ENCODE peak calls at places on chromosomes 6 and 20, in seven cellular contexts. K, C, Z, M, J, X and H are unnamed samples.

GRCh38 chr6:105644073-105644489 is 241.2 kb upstream of the PREP start:
- DNase-seq in K (no peak), C (no peak), Z (no peak), M (no peak), J (no peak), X (no peak), H (no peak)

GRCh38 chr20:37880726-37881591 is 22.0 kb upstream of the VSTM2L start:
- DNase-seq in K (no peak), C (no peak), Z (no peak), M (no peak), J (no peak), X (no peak), H (no peak)

GRCh38 chr6:17156112-17156921 is 54.5 kb downstream of the STMND1 start:
- DNase-seq in K (peak; percentile 80), C (peak; percentile 74), Z (peak; percentile 77), M (peak; percentile 47), J (peak; percentile 20), X (no peak), H (peak; percentile 43)

GRCh38 chr6:32151885-32152311 is at the start of gene PRRT1:
- DNase-seq in K (no peak), C (no peak), Z (no peak), M (no peak), J (no peak), X (no peak), H (no peak)

GRCh38 chr6:110944681-110945151 is 13.8 kb upstream of the GTF3C6 start:
- DNase-seq in K (peak; percentile 86), C (no peak), Z (peak; percentile 40), M (no peak), J (peak; percentile 94), X (no peak), H (no peak)

GRCh38 chr20:23115823-23116222 is 29.7 kb upstream of the CD93 start:
- DNase-seq in K (no peak), C (no peak), Z (no peak), M (peak; percentile 41), J (peak; percentile 33), X (no peak), H (no peak)

GRCh38 chr20:1426231-1426849 is 33.5 kb upstream of the FKBP1A start:
- DNase-seq in K (no peak), C (no peak), Z (no peak), M (no peak), J (no peak), X (no peak), H (no peak)

GRCh38 chr6:15538766-15539165 is 124.1 kb downstream of the DTNBP1 start:
- DNase-seq in K (no peak), C (no peak), Z (no peak), M (no peak), J (no peak), X (no peak), H (no peak)

GRCh38 chr6:33995046-33995872 is 150.6 kb downstream of the GRM4 start:
- DNase-seq in K (no peak), C (no peak), Z (no peak), M (no peak), J (no peak), X (no peak), H (no peak)
- TF ChIP-seq CTCF in K (no peak), C (no peak), Z (no peak), M (no peak), J (no peak), X (no peak), H (no peak)

DNA sequence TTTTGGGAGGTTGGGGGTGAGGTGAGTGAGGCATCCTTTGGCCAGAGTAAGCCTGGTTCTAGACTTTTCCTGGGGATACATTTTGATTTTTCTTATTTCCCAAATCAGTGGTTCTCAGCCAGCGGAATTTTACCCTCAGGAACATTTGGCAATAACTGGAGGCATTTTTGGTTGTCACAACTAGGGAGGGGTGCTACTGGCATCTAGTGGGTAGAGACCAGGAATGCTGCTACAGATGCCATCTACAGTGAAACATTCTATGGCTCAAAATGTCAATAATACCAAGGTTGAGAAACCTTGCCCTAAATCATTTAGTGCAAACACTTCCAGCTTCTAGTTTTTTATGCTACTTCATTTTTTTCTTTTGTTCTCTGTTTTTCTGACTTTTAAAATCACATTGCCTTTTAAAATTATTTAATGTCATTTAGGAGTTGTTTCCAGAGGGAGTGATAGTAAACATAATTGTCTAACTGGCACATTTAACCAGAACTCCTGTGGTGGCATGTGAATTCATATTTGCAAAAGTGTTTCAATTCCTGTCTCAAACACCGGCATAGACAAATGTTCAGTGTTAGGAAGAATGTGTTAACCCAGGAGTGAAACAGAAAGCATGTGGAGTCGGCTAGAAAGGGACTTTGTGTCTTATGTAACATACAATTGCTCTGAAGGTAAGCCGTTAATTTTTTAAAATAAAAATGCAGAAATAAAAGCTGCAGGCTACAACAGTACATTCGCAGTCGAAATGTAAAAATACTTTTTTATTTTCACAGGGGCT is 59.0 kb downstream of the QRSL1 start:
- DNase-seq in K (peak; percentile 7), C (no peak), Z (no peak), M (no peak), J (peak; percentile 25), X (no peak), H (no peak)
- TF ChIP-seq CTCF in K (no peak), C (no peak), Z (no peak), M (no peak), J (peak; percentile 17), X (no peak), H (no peak)

GRCh38 chr20:63178889-63179751 is 36.8 kb downstream of the YTHDF1 start:
- DNase-seq in K (peak; percentile 49), C (peak; percentile 64), Z (no peak), M (peak; percentile 21), J (no peak), X (peak; percentile 48), H (no peak)
- TF ChIP-seq CTCF in K (peak; percentile 60), C (peak; percentile 63), Z (peak; percentile 36), M (peak; percentile 14), J (peak; percentile 85), X (peak; percentile 70), H (no peak)

GRCh38 chr6:167485186-167485978 is 160.5 kb downstream of the TTLL2 start:
- DNase-seq in K (peak; percentile 7), C (no peak), Z (no peak), M (no peak), J (no peak), X (no peak), H (no peak)
- TF ChIP-seq CTCF in K (peak; percentile 18), C (peak; percentile 51), Z (no peak), M (peak; percentile 12), J (peak; percentile 31), X (peak; percentile 66), H (peak; percentile 45)

GRCh38 chr20:20452254-20452676 is 84.4 kb downstream of the INSM1 start:
- DNase-seq in K (no peak), C (peak; percentile 69), Z (no peak), M (peak; percentile 22), J (peak; percentile 63), X (peak; percentile 92), H (peak; percentile 44)
- TF ChIP-seq CTCF in K (no peak), C (peak; percentile 22), Z (no peak), M (no peak), J (peak; percentile 4), X (peak; percentile 28), H (no peak)

DNA sequence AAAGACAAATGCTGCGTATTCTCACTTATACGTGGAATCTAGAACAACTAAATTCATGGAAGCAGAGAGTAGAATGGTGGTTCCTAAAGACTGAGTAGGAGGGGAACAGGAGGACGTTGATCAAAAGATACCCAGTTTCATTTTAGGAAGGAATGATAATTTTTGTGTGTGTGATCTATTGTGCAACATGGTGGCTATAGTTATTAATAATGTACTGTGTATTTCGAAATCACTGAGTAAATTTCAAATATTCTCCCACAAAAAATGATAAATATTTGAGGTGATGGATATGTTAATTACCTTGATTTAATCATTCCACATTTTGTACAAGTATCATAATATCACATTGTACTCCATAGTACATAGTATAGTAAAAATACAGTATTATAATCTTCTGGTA is 187.5 kb downstream of the MOXD1 start:
- DNase-seq in K (no peak), C (no peak), Z (no peak), M (no peak), J (no peak), X (no peak), H (no peak)
- TF ChIP-seq CTCF in K (no peak), C (no peak), Z (no peak), M (no peak), J (no peak), X (no peak), H (no peak)

DNA sequence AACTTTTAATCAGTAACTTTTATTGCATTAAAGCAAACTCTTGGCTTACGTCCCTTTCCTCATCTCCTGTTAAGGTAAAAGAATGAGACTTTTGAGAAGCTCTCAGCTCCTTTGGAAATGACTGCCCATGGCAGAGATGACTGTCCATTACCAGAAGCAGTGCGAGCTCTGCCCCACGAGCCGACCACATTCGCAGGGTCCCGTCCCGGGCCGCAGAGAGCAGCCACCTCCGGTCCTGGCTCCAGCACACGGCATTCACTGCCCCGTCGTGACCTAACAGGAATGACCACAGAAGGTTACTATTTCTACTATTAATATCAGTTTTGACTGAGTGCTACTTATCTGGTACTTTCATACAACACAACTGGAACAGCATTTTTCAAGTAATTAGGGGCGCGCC is 63.4 kb downstream of the WDR27 start:
- DNase-seq in K (no peak), C (no peak), Z (no peak), M (no peak), J (no peak), X (no peak), H (no peak)
- TF ChIP-seq CTCF in K (no peak), C (no peak), Z (no peak), M (no peak), J (no peak), X (no peak), H (no peak)

DNA sequence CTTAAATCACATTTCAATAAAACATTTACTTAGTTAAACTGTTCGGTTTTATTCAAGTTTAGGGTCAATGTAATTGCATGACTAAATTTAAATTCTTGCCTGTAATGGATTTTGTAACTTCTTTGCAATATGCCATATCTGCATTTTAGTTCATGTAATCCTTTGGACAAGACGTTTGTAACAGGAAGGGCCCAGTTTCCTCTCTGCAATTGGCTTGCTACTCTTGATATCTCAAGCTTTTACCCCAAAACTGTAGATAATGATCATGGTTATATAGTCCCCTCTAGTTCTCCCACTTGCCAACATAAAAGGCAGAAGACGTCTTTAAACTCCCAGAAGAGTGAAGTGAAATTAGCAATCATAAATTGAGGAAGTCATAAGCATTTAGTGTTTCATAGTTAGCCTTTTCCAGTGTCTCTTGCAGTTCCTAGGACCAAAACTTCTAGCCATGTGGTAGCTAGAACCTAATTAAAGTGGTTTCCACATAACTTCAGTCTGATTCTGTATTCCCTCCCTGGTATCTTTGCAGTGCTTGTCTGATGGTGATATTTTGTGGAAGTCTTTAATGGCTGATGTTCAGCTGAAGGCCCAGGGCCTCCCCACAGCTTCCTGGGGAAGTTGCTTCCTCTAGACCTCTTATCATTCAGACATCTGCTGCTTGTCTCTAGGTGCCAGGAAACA is 117.8 kb upstream of the SUPT3H start:
- DNase-seq in K (no peak), C (no peak), Z (no peak), M (no peak), J (no peak), X (no peak), H (no peak)
- TF ChIP-seq CTCF in K (no peak), C (no peak), Z (no peak), M (no peak), J (no peak), X (no peak), H (no peak)